ENCODE peak calls at places on chromosomes 5 and 9, in six cellular contexts. K is body of pancreas, B is HFF-Myc, I is right cardiac atrium, J is choroid plexus epithelial cell, N is astrocyte of the spinal cord. L is an unnamed sample.

GRCh38 chr5:148805323-148806290 is 20.8 kb upstream of the ADRB2 start:
- DNase-seq in K (no peak), B (peak), I (peak), J (peak), N (peak), L (no peak)

GRCh38 chr9:87441251-87441650 is 56.4 kb upstream of the DAPK1 start:
- DNase-seq in K (no peak), B (no peak), I (no peak), J (peak), N (no peak), L (no peak)

GRCh38 chr5:132385321-132386105 is 16.0 kb downstream of the SLC22A5 start:
- DNase-seq in K (peak), B (peak), I (no peak), J (peak), N (peak), L (no peak)

GRCh38 chr5:32600057-32600622 is 14.8 kb downstream of the SUB1 start:
- DNase-seq in K (no peak), B (peak), I (no peak), J (peak), N (peak), L (no peak)

GRCh38 chr5:134506054-134507039 is 19.1 kb upstream of the JADE2 start:
- DNase-seq in K (peak), B (no peak), I (peak), J (no peak), N (no peak), L (peak)

GRCh38 chr9:71663216-71663615 is 105.1 kb downstream of the CEMIP2 start:
- DNase-seq in K (no peak), B (no peak), I (no peak), J (no peak), N (peak), L (no peak)

GRCh38 chr9:116274293-116274692 is 120.7 kb downstream of the PAPPA start:
- DNase-seq in K (no peak), B (no peak), I (no peak), J (peak), N (peak), L (no peak)

GRCh38 chr5:21654-22233 is 70.2 kb upstream of the PLEKHG4B start:
- DNase-seq in K (no peak), B (no peak), I (no peak), J (peak), N (peak), L (no peak)

GRCh38 chr5:110726249-110727024 is at the start of gene TMEM232:
- DNase-seq in K (peak), B (peak), I (peak), J (peak), N (peak), L (peak)

GRCh38 chr9:82105729-82106128 is 117.2 kb downstream of the SPATA31D1 start:
- DNase-seq in K (no peak), B (no peak), I (no peak), J (no peak), N (no peak), L (no peak)

GRCh38 chr5:525916-526315 is 1.7 kb upstream of the SLC9A3 start:
- DNase-seq in K (no peak), B (no peak), I (peak), J (no peak), N (no peak), L (no peak)

GRCh38 chr9:95062601-95063065 is 254.9 kb downstream of the FANCC start:
- DNase-seq in K (no peak), B (no peak), I (no peak), J (no peak), N (no peak), L (no peak)

GRCh38 chr5:127358274-127358673 is 67.7 kb downstream of the MEGF10 start:
- DNase-seq in K (no peak), B (peak), I (no peak), J (peak), N (peak), L (no peak)

GRCh38 chr9:136244116-136244775 is 1.4 kb downstream of the QSOX2 start:
- DNase-seq in K (no peak), B (no peak), I (no peak), J (peak), N (no peak), L (no peak)

GRCh38 chr9:11064853-11065252 is 452.1 kb upstream of the PTPRD start:
- DNase-seq in K (no peak), B (no peak), I (no peak), J (no peak), N (no peak), L (peak)

GRCh38 chr5:181133610-181134231 is 2.8 kb upstream of the OR2V1 start:
- DNase-seq in K (no peak), B (peak), I (peak), J (peak), N (peak), L (no peak)

GRCh38 chr5:174064171-174064570 is 18.7 kb downstream of the NSG2 start:
- DNase-seq in K (no peak), B (no peak), I (no peak), J (no peak), N (no peak), L (no peak)

GRCh38 chr9:107333363-107333762 is 50.3 kb downstream of the RAD23B start:
- DNase-seq in K (no peak), B (no peak), I (no peak), J (no peak), N (no peak), L (no peak)

GRCh38 chr5:149893403-149893931 is 51.1 kb downstream of the PDE6A start:
- DNase-seq in K (no peak), B (no peak), I (no peak), J (no peak), N (no peak), L (no peak)

GRCh38 chr5:109105631-109106267 is 304.0 kb downstream of the PJA2 start:
- DNase-seq in K (no peak), B (peak), I (no peak), J (peak), N (peak), L (no peak)
- H3K4me3 ChIP-seq in K (no peak), B (no peak), I (no peak), J (no peak), N (no peak), L (no peak)

GRCh38 chr9:73133921-73134407 is 17.7 kb upstream of the ANXA1 start:
- DNase-seq in K (no peak), B (no peak), I (no peak), J (peak), N (no peak), L (no peak)
- H3K4me3 ChIP-seq in K (no peak), B (no peak), I (no peak), J (no peak), N (no peak), L (no peak)

GRCh38 chr9:134487066-134487710 is 154.4 kb upstream of the COL5A1 start:
- DNase-seq in K (no peak), B (no peak), I (no peak), J (no peak), N (no peak), L (no peak)
- H3K4me3 ChIP-seq in K (no peak), B (no peak), I (no peak), J (no peak), N (no peak), L (no peak)

GRCh38 chr5:112865128-112865527 is 4.0 kb downstream of the SRP19 start:
- DNase-seq in K (no peak), B (no peak), I (no peak), J (peak), N (no peak), L (no peak)

GRCh38 chr5:112869948-112870347 is 8.9 kb downstream of the SRP19 start:
- DNase-seq in K (no peak), B (no peak), I (no peak), J (no peak), N (no peak), L (no peak)

GRCh38 chr5:112863549-112863948 is 2.5 kb downstream of the SRP19 start:
- DNase-seq in K (peak), B (no peak), I (no peak), J (no peak), N (no peak), L (no peak)

GRCh38 chr5:112867411-112867810 is 6.3 kb downstream of the SRP19 start:
- DNase-seq in K (no peak), B (no peak), I (no peak), J (no peak), N (no peak), L (no peak)

DNA sequence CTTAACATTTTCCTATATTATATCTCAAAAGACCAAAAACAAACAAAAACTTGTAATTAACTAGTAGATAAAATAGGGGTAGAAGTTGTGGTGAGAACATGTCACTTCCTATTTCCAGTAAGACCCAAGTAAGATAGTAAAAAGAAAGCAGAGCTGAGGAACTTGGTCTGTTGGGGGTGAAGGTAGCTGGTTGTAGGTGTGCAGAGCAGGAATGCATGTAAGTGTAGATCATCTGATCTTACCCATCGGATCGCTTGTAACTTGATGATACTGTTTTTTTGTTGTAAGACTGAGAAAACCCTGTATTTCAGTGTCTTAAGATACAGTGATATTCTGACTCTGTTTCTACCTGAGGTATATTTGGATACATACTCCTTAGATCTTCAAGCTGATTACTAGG is 5.7 kb downstream of the SRP19 start:
- DNase-seq in K (no peak), B (no peak), I (no peak), J (no peak), N (no peak), L (no peak)
- H3K4me3 ChIP-seq in K (no peak), B (no peak), I (no peak), J (no peak), N (no peak), L (no peak)

GRCh38 chr5:36300927-36301540 is 668 bp downstream of the RANBP3L start:
- DNase-seq in K (peak), B (no peak), I (no peak), J (peak), N (no peak), L (no peak)
- H3K4me3 ChIP-seq in K (no peak), B (no peak), I (peak), J (peak), N (peak), L (no peak)

DNA sequence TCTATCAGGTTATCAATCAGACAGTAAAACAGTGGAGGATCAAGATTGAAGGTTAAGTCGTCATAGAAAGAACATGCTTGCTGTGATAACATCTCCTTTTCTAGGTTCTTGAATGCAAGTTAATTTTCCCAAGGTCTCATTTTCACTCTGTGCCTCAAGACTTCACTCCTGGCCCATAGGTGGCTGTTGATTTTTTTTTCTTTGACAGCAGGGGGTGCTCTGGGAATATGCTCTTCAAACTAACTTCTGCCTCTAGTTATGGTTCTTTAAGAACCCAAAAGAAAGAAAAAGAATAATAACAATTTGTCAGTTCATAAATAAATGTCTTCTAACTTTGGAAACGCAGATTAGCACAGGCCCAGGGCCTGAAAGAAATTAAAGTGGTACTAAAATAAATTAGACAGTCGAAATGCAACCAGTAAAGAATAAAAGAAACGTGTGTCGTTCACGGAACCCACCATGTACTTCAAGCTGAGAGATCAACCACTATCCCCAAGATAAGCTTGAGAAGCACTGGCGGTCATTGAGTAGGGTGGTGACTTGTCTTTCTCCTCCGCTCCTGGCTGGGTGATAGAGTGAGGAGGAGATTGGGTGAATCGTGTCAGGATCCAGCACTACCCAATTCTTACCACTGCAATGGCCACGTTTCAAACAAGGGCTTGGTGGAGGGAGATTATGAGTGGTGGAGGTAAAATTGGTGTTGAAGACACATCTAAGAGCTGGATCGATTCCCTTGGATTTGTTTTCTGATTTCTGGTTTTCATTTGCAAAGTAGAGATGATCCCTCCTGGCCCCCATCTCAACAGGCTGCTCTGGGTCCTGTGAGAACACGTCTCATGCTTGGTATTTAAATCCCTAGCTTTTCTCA is 93.4 kb upstream of the IRX4 start:
- DNase-seq in K (no peak), B (no peak), I (no peak), J (peak), N (no peak), L (no peak)
- H3K4me3 ChIP-seq in K (no peak), B (no peak), I (no peak), J (no peak), N (no peak), L (no peak)

DNA sequence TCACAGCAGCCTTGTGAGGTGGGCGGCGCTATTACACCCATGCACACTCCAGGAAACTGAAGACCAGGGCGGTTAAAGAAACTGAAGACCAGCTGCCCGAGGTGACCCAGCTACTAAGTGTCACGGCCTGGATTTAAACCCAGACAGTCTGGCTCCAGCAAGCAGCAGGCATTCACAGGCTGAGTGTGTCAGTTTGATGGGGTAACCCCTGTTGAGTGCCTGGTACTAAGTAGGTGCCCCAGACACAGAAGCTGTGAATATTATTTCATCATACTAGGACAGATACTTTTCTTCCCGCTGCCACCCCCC is 7.3 kb downstream of the ENG start:
- DNase-seq in K (no peak), B (no peak), I (no peak), J (peak), N (no peak), L (no peak)
- H3K4me3 ChIP-seq in K (no peak), B (no peak), I (peak), J (no peak), N (no peak), L (no peak)

DNA sequence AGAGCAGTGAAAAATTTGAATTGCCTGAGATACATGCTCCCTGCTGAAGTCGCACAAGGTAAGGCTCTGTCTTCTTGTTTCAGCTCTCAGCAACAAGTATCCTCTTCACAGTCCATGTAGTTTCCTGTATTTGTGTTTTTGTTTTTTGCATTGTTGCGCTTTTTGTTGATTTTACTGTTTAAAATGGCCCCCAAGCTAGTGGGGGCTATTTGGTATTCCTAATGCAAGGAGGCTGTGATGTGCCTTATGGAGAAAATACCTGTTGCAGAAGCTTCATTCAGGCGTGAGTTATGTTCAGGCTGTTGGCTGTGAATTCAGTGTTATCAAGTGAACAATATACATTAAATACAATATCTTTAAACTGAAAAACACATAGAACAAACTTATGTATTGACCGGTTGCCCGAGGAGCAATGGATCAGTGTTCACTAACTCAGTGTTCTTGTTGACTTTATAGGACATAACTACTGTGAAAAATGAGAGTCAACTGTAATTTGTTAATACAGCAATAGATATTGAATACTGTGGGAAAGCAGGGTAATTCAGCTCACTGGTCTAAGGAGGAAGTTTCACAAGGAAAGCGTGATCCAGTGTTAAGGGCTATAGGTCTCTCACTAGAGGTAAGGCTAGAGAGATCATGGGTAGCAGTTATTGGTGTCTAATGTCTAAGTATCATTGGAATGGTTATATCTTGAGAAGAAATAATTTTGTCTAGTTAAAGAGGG is 150.5 kb downstream of the GCNT1 start:
- DNase-seq in K (no peak), B (no peak), I (no peak), J (no peak), N (no peak), L (no peak)
- H3K4me3 ChIP-seq in K (no peak), B (no peak), I (no peak), J (no peak), N (no peak), L (no peak)

GRCh38 chr5:140106101-140106500 is 7.8 kb upstream of the PURA start:
- DNase-seq in K (no peak), B (no peak), I (no peak), J (no peak), N (no peak), L (no peak)
- H3K4me3 ChIP-seq in K (no peak), B (no peak), I (no peak), J (no peak), N (no peak), L (no peak)

L was measured in Caco-2.